ENCODE peak calls at places on chromosomes 16 and 17, in seven cellular contexts. One of them, this sample, is unnamed.

GRCh38 chr16:27318399-27319256 is 4.9 kb downstream of the IL4R start:
- DNase-seq in neuronal stem cell: no peak
- DNase-seq in mesenchymal stem cell: peak
- DNase-seq in H1: no peak
- DNase-seq in H9: no peak
- DNase-seq in trophoblast cell: peak
- DNase-seq in mesendoderm: peak
- DNase-seq in this sample: peak

GRCh38 chr17:79695293-79696158 is 35.2 kb upstream of the ENPP7 start:
- DNase-seq in neuronal stem cell: no peak
- DNase-seq in mesenchymal stem cell: no peak
- DNase-seq in H1: no peak
- DNase-seq in H9: no peak
- DNase-seq in trophoblast cell: no peak
- DNase-seq in mesendoderm: no peak
- DNase-seq in this sample: no peak

GRCh38 chr17:79835470-79835899 is 3.8 kb downstream of the CBX4 start:
- DNase-seq in neuronal stem cell: no peak
- DNase-seq in mesenchymal stem cell: no peak
- DNase-seq in H1: no peak
- DNase-seq in H9: peak
- DNase-seq in trophoblast cell: no peak
- DNase-seq in mesendoderm: peak
- DNase-seq in this sample: no peak

GRCh38 chr16:86827521-86827920 is 249.2 kb downstream of the FOXL1 start:
- DNase-seq in neuronal stem cell: no peak
- DNase-seq in mesenchymal stem cell: no peak
- DNase-seq in H1: no peak
- DNase-seq in H9: no peak
- DNase-seq in trophoblast cell: no peak
- DNase-seq in mesendoderm: no peak
- DNase-seq in this sample: no peak

GRCh38 chr17:72977768-72978417 is 114.6 kb downstream of the SLC39A11 start:
- DNase-seq in neuronal stem cell: no peak
- DNase-seq in mesenchymal stem cell: peak
- DNase-seq in H1: no peak
- DNase-seq in H9: no peak
- DNase-seq in trophoblast cell: no peak
- DNase-seq in mesendoderm: no peak
- DNase-seq in this sample: peak

GRCh38 chr17:79813826-79814623 is 17.1 kb upstream of the CBX8 start:
- DNase-seq in neuronal stem cell: no peak
- DNase-seq in mesenchymal stem cell: no peak
- DNase-seq in H1: no peak
- DNase-seq in H9: peak
- DNase-seq in trophoblast cell: no peak
- DNase-seq in mesendoderm: no peak
- DNase-seq in this sample: no peak

GRCh38 chr16:51071326-51071725 is 79.7 kb downstream of the SALL1 start:
- DNase-seq in neuronal stem cell: no peak
- DNase-seq in mesenchymal stem cell: no peak
- DNase-seq in H1: no peak
- DNase-seq in H9: no peak
- DNase-seq in trophoblast cell: peak
- DNase-seq in mesendoderm: no peak
- DNase-seq in this sample: no peak

GRCh38 chr16:51556694-51557327 is 405.7 kb upstream of the SALL1 start:
- DNase-seq in neuronal stem cell: no peak
- DNase-seq in mesenchymal stem cell: peak
- DNase-seq in H1: no peak
- DNase-seq in H9: no peak
- DNase-seq in trophoblast cell: no peak
- DNase-seq in mesendoderm: no peak
- DNase-seq in this sample: peak

GRCh38 chr16:54722210-54722676 is 208.4 kb upstream of the IRX5 start:
- DNase-seq in neuronal stem cell: no peak
- DNase-seq in mesenchymal stem cell: no peak
- DNase-seq in H1: no peak
- DNase-seq in H9: no peak
- DNase-seq in trophoblast cell: no peak
- DNase-seq in mesendoderm: no peak
- DNase-seq in this sample: no peak

GRCh38 chr17:2372180-2372579 is 28.7 kb downstream of the MNT start:
- DNase-seq in neuronal stem cell: no peak
- DNase-seq in mesenchymal stem cell: no peak
- DNase-seq in H1: no peak
- DNase-seq in H9: no peak
- DNase-seq in trophoblast cell: no peak
- DNase-seq in mesendoderm: no peak
- DNase-seq in this sample: no peak

GRCh38 chr17:2372681-2373080 is 28.2 kb downstream of the MNT start:
- DNase-seq in neuronal stem cell: no peak
- DNase-seq in mesenchymal stem cell: no peak
- DNase-seq in H1: no peak
- DNase-seq in H9: no peak
- DNase-seq in trophoblast cell: no peak
- DNase-seq in mesendoderm: no peak
- DNase-seq in this sample: no peak

GRCh38 chr17:2374549-2375285 is 26.1 kb downstream of the MNT start:
- DNase-seq in neuronal stem cell: no peak
- DNase-seq in mesenchymal stem cell: no peak
- DNase-seq in H1: no peak
- DNase-seq in H9: no peak
- DNase-seq in trophoblast cell: peak
- DNase-seq in mesendoderm: no peak
- DNase-seq in this sample: no peak

GRCh38 chr17:2371183-2372130 is 29.4 kb downstream of the MNT start:
- DNase-seq in neuronal stem cell: no peak
- DNase-seq in mesenchymal stem cell: no peak
- DNase-seq in H1: no peak
- DNase-seq in H9: no peak
- DNase-seq in trophoblast cell: no peak
- DNase-seq in mesendoderm: no peak
- DNase-seq in this sample: no peak

DNA sequence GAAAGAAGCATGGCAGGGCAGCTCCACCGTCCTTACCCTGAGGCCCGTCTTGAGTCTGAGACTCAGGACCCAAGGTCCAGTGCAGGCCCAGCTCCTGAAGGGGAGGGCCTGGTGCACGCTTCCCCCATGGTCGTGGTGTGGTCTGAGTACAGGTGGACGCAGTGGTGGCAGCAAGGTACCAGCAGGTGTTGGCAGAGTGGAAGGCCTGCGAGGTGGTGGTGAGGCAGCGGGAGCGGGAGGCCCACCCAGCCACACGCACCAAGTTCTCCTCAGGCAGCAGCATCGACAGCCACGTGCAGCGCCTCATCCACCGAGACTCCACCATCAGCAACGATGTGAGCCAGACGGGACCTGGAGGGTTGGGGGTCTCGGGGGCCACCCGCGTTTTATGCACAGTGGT is 27.7 kb downstream of the MNT start:
- DNase-seq in neuronal stem cell: no peak
- DNase-seq in mesenchymal stem cell: no peak
- DNase-seq in H1: no peak
- DNase-seq in H9: no peak
- DNase-seq in trophoblast cell: no peak
- DNase-seq in mesendoderm: no peak
- DNase-seq in this sample: no peak
- H3K18ac ChIP-seq in neuronal stem cell: no peak
- H3K18ac ChIP-seq in mesenchymal stem cell: no peak
- H3K18ac ChIP-seq in H1: no peak
- H3K18ac ChIP-seq in H9: no peak
- H3K18ac ChIP-seq in trophoblast cell: no peak
- H3K18ac ChIP-seq in mesendoderm: no peak
- H3K18ac ChIP-seq in this sample: no peak

DNA sequence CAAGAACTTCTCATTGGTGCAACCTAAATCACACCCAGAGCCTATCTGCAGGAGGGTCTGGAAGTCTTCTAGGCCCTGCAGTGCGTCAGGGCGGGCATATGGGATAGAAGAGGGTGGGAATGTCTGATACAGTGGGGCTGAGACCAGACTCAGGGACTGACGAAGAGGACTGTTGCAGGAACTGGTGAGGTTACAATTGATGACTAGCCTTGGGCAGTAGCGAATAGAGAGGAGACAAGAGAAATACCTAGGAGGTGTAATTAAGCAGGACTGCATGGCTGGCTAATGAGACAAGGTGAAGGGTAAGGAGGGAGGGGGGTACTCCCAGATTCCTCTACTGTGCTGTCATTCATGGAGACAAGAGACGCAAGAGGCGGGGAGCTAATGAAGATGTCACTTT is 91.3 kb downstream of the WWP2 start:
- DNase-seq in neuronal stem cell: no peak
- DNase-seq in mesenchymal stem cell: no peak
- DNase-seq in H1: no peak
- DNase-seq in H9: no peak
- DNase-seq in trophoblast cell: peak
- DNase-seq in mesendoderm: peak
- DNase-seq in this sample: no peak
- H3K18ac ChIP-seq in neuronal stem cell: no peak
- H3K18ac ChIP-seq in mesenchymal stem cell: no peak
- H3K18ac ChIP-seq in H1: no peak
- H3K18ac ChIP-seq in H9: no peak
- H3K18ac ChIP-seq in trophoblast cell: no peak
- H3K18ac ChIP-seq in mesendoderm: no peak
- H3K18ac ChIP-seq in this sample: no peak

GRCh38 chr16:56401482-56401881 is 23.9 kb downstream of the AMFR start:
- DNase-seq in neuronal stem cell: no peak
- DNase-seq in mesenchymal stem cell: no peak
- DNase-seq in H1: no peak
- DNase-seq in H9: peak
- DNase-seq in trophoblast cell: peak
- DNase-seq in mesendoderm: peak
- DNase-seq in this sample: no peak
- H3K18ac ChIP-seq in neuronal stem cell: no peak
- H3K18ac ChIP-seq in mesenchymal stem cell: no peak
- H3K18ac ChIP-seq in H1: no peak
- H3K18ac ChIP-seq in H9: no peak
- H3K18ac ChIP-seq in trophoblast cell: no peak
- H3K18ac ChIP-seq in mesendoderm: no peak
- H3K18ac ChIP-seq in this sample: no peak

GRCh38 chr16:68992521-68992920 is 112.9 kb upstream of the HAS3 start:
- DNase-seq in neuronal stem cell: no peak
- DNase-seq in mesenchymal stem cell: peak
- DNase-seq in H1: no peak
- DNase-seq in H9: no peak
- DNase-seq in trophoblast cell: peak
- DNase-seq in mesendoderm: no peak
- DNase-seq in this sample: peak
- H3K18ac ChIP-seq in neuronal stem cell: no peak
- H3K18ac ChIP-seq in mesenchymal stem cell: no peak
- H3K18ac ChIP-seq in H1: no peak
- H3K18ac ChIP-seq in H9: no peak
- H3K18ac ChIP-seq in trophoblast cell: no peak
- H3K18ac ChIP-seq in mesendoderm: no peak
- H3K18ac ChIP-seq in this sample: peak

DNA sequence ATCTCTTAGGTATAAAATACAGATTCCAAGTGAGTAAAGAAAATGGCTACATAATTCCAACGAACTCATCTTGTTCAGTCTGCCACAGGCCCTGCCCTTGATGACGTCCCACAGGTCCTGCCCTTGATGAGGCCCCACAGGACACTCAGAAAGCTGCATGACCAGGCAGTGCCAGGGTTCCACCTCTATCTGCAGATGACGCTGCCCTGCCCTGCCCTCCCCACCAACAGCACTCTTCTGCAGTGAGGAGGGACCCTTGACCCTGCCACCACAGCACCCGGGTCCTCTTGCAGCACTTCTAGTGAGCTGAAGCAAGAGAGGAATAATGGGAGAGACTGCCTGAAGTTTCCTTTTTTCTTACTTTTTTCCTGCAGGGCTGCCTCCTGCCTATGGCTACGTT is 118.4 kb downstream of the VPS53 start:
- DNase-seq in neuronal stem cell: no peak
- DNase-seq in mesenchymal stem cell: peak
- DNase-seq in H1: no peak
- DNase-seq in H9: no peak
- DNase-seq in trophoblast cell: no peak
- DNase-seq in mesendoderm: no peak
- DNase-seq in this sample: peak
- H3K18ac ChIP-seq in neuronal stem cell: peak
- H3K18ac ChIP-seq in mesenchymal stem cell: peak
- H3K18ac ChIP-seq in H1: no peak
- H3K18ac ChIP-seq in H9: no peak
- H3K18ac ChIP-seq in trophoblast cell: peak
- H3K18ac ChIP-seq in mesendoderm: no peak
- H3K18ac ChIP-seq in this sample: no peak

DNA sequence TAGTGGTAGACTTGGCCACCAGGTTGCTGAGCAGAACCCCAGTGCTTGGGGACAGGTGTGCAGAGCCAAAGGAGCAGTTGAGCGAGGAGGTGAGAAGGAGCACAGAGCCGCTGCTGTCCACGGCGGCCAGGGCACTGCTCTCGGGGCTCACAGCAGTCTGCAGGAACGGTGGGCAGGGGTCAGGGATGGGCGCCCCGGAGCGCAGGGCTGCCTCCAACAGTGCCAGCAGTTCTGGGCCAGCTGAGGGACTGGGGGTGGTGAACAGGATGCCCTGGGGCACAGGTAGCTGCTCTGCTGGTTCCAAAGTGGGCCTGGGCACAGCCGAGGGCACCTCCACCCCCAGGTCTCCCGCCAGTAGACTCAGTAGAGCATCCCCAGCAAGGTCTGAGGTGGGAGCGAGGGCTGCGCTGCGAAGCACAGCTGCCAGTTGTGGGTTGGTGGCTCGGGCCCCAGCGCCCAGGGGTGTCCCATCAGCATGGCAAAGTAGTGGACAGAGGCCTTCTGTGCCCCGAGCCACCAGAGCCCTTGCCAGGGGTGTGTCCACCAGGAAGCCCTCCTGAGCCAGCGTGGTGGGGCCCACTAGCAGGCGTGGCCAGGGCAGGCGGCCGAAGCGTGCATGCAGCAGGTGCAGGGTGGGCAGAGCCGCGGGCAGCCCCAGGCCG is 1.9 kb downstream of the GGT6 start:
- DNase-seq in neuronal stem cell: no peak
- DNase-seq in mesenchymal stem cell: no peak
- DNase-seq in H1: no peak
- DNase-seq in H9: no peak
- DNase-seq in trophoblast cell: no peak
- DNase-seq in mesendoderm: no peak
- DNase-seq in this sample: no peak
- H3K18ac ChIP-seq in neuronal stem cell: peak
- H3K18ac ChIP-seq in mesenchymal stem cell: no peak
- H3K18ac ChIP-seq in H1: no peak
- H3K18ac ChIP-seq in H9: no peak
- H3K18ac ChIP-seq in trophoblast cell: no peak
- H3K18ac ChIP-seq in mesendoderm: no peak
- H3K18ac ChIP-seq in this sample: no peak

DNA sequence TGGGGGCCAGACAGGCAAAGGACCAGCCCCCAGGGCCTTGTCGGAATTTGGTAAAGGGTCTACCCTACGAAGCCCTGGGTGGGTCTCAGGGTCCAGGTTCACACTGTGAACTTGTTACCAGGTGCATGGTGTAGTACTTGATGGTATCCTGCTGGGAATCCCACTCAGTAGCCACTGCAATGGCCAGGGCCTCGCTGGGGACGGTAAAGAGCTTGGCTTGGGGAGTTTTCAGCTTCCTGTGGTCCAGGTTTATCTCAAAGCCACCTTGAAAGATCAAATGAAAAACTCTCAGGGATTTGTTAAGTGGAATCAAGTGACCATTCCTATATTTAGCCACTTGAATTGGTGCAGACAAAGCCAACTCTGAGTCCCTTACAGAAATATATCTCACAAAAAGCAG is 10.9 kb downstream of the ATPAF2 start:
- DNase-seq in neuronal stem cell: no peak
- DNase-seq in mesenchymal stem cell: no peak
- DNase-seq in H1: no peak
- DNase-seq in H9: no peak
- DNase-seq in trophoblast cell: no peak
- DNase-seq in mesendoderm: no peak
- DNase-seq in this sample: no peak
- H3K18ac ChIP-seq in neuronal stem cell: no peak
- H3K18ac ChIP-seq in mesenchymal stem cell: no peak
- H3K18ac ChIP-seq in H1: no peak
- H3K18ac ChIP-seq in H9: no peak
- H3K18ac ChIP-seq in trophoblast cell: peak
- H3K18ac ChIP-seq in mesendoderm: no peak
- H3K18ac ChIP-seq in this sample: no peak